ENCODE peak calls at places on chromosomes 12 and 14, in four cellular contexts. Y is GM20000, T is astrocyte of the spinal cord, H is LoVo. K is an unnamed sample.

GRCh38 chr14:51458563-51458955 is 193.2 kb upstream of the FRMD6 start:
- DNase-seq in H (no peak), Y (no peak), T (peak; percentile 91), K (peak; percentile 94)

GRCh38 chr14:90796319-90796718 is 19.9 kb downstream of the TTC7B start:
- DNase-seq in Y (no peak), T (no peak), H (no peak), K (no peak)

GRCh38 chr12:122028601-122029560 is 7.2 kb downstream of the BCL7A start:
- DNase-seq in H (no peak), Y (peak; percentile 79), T (no peak), K (no peak)

GRCh38 chr12:27083861-27084271 is 1.5 kb upstream of the C12orf71 start:
- DNase-seq in Y (no peak), T (peak; percentile 67), H (no peak), K (peak; percentile 4)

GRCh38 chr14:20707622-20708021 is 19.1 kb downstream of the ANG start:
- DNase-seq in T (no peak), Y (no peak), H (peak; percentile 40), K (no peak)

GRCh38 chr12:22318122-22318737 is 16.3 kb downstream of the ST8SIA1 start:
- DNase-seq in T (peak; percentile 55), Y (no peak), H (no peak), K (peak; percentile 85)

GRCh38 chr12:71548906-71549305 is 109.3 kb downstream of the LGR5 start:
- DNase-seq in Y (no peak), T (no peak), H (no peak), K (no peak)

GRCh38 chr12:6730169-6730568 is 6.3 kb downstream of the COPS7A start:
- DNase-seq in Y (no peak), T (no peak), H (no peak), K (no peak)

GRCh38 chr12:57611116-57611809 is at the start of gene ARHGEF25:
- DNase-seq in T (peak; percentile 51), H (peak; percentile 50), Y (peak; percentile 92), K (no peak)

GRCh38 chr14:39229222-39229543 is 4.5 kb upstream of the MIA2 start:
- DNase-seq in H (no peak), T (no peak), Y (peak; percentile 30), K (peak; percentile 91)

GRCh38 chr14:102584871-102585869 is 7.3 kb upstream of the RCOR1 start:
- DNase-seq in H (peak; percentile 74), Y (no peak), T (no peak), K (peak; percentile 26)

GRCh38 chr14:59283380-59283779 is 94.9 kb downstream of the DAAM1 start:
- DNase-seq in Y (no peak), T (peak; percentile 33), H (no peak), K (no peak)

GRCh38 chr12:113655919-113656318 is 184.2 kb upstream of the LHX5 start:
- DNase-seq in H (no peak), T (no peak), Y (no peak), K (no peak)

GRCh38 chr12:74957636-74958035 is 252.0 kb downstream of the KCNC2 start:
- DNase-seq in T (no peak), H (no peak), Y (no peak), K (no peak)

GRCh38 chr14:93732524-93732923 is 55.8 kb downstream of the PRIMA1 start:
- DNase-seq in Y (no peak), H (no peak), T (no peak), K (no peak)

GRCh38 chr14:77880056-77880455 is 80.1 kb downstream of the ADCK1 start:
- DNase-seq in H (no peak), T (no peak), Y (no peak), K (no peak)

K was measured in HT1080.